ENCODE peak calls at places on chromosomes 11 and 22, in five cellular contexts. One of them, this sample, is unnamed.

GRCh38 chr11:3086671-3087150 is 29.5 kb upstream of the CARS1 start:
- DNase-seq in skeletal muscle cell: no peak
- DNase-seq in psoas muscle: peak; percentile 46
- DNase-seq in NCI-H1092: no peak
- DNase-seq in activated gamma-delta T cell treated with anti-CD3 and anti-CD28 coated beads, Interleukin-2, amount 50 U/mL, for 16 hours: no peak
- DNase-seq in this sample: no peak

GRCh38 chr22:23678133-23678532 is 12.7 kb upstream of the RGL4 start:
- DNase-seq in activated gamma-delta T cell treated with anti-CD3 and anti-CD28 coated beads, Interleukin-2, amount 50 U/mL, for 16 hours: no peak
- DNase-seq in psoas muscle: no peak
- DNase-seq in NCI-H1092: no peak
- DNase-seq in skeletal muscle cell: no peak
- DNase-seq in this sample: peak; percentile 20

GRCh38 chr11:8959546-8960166 is 4.6 kb downstream of the TMEM9B start:
- DNase-seq in NCI-H1092: no peak
- DNase-seq in skeletal muscle cell: peak; percentile 39
- DNase-seq in activated gamma-delta T cell treated with anti-CD3 and anti-CD28 coated beads, Interleukin-2, amount 50 U/mL, for 16 hours: no peak
- DNase-seq in psoas muscle: no peak
- DNase-seq in this sample: no peak

GRCh38 chr11:8905528-8906165 is 5.3 kb upstream of the AKIP1 start:
- DNase-seq in psoas muscle: no peak
- DNase-seq in NCI-H1092: no peak
- DNase-seq in activated gamma-delta T cell treated with anti-CD3 and anti-CD28 coated beads, Interleukin-2, amount 50 U/mL, for 16 hours: no peak
- DNase-seq in skeletal muscle cell: peak; percentile 61
- DNase-seq in this sample: no peak

GRCh38 chr22:48760481-48761238 is 1067.0 kb downstream of the BRD1 start:
- DNase-seq in NCI-H1092: no peak
- DNase-seq in psoas muscle: no peak
- DNase-seq in skeletal muscle cell: no peak
- DNase-seq in activated gamma-delta T cell treated with anti-CD3 and anti-CD28 coated beads, Interleukin-2, amount 50 U/mL, for 16 hours: no peak
- DNase-seq in this sample: peak; percentile 14

GRCh38 chr11:132943737-132944556 is 588.4 kb downstream of the OPCML start:
- DNase-seq in psoas muscle: no peak
- DNase-seq in activated gamma-delta T cell treated with anti-CD3 and anti-CD28 coated beads, Interleukin-2, amount 50 U/mL, for 16 hours: no peak
- DNase-seq in skeletal muscle cell: no peak
- DNase-seq in NCI-H1092: peak; percentile 16
- DNase-seq in this sample: no peak

GRCh38 chr22:25950101-25950500 is 208.1 kb downstream of the MYO18B start:
- DNase-seq in psoas muscle: no peak
- DNase-seq in skeletal muscle cell: no peak
- DNase-seq in NCI-H1092: no peak
- DNase-seq in activated gamma-delta T cell treated with anti-CD3 and anti-CD28 coated beads, Interleukin-2, amount 50 U/mL, for 16 hours: no peak
- DNase-seq in this sample: no peak

GRCh38 chr22:23501708-23502107 is 78.4 kb downstream of the IGLL1 start:
- DNase-seq in psoas muscle: peak; percentile 34
- DNase-seq in activated gamma-delta T cell treated with anti-CD3 and anti-CD28 coated beads, Interleukin-2, amount 50 U/mL, for 16 hours: no peak
- DNase-seq in NCI-H1092: no peak
- DNase-seq in skeletal muscle cell: no peak
- DNase-seq in this sample: no peak

GRCh38 chr11:130390071-130390758 is 38.2 kb downstream of the ADAMTS8 start:
- DNase-seq in NCI-H1092: peak; percentile 7
- DNase-seq in activated gamma-delta T cell treated with anti-CD3 and anti-CD28 coated beads, Interleukin-2, amount 50 U/mL, for 16 hours: no peak
- DNase-seq in skeletal muscle cell: peak; percentile 31
- DNase-seq in psoas muscle: no peak
- DNase-seq in this sample: no peak

GRCh38 chr11:126343051-126343450 is 12.4 kb upstream of the ST3GAL4 start:
- DNase-seq in psoas muscle: peak; percentile 39
- DNase-seq in NCI-H1092: no peak
- DNase-seq in skeletal muscle cell: no peak
- DNase-seq in activated gamma-delta T cell treated with anti-CD3 and anti-CD28 coated beads, Interleukin-2, amount 50 U/mL, for 16 hours: no peak
- DNase-seq in this sample: no peak

This sample was measured in tibial artery.